ENCODE peak calls at places on chromosomes 11 and 22, in ten cellular contexts. C is activated CD4-positive, alpha-beta T cell treated with anti-CD3 and anti-CD28 coated beads for 48 hours; E is NB4; S is iris pigment epithelial cell; X is NCI-H2029 treated with DMSO at 0.1 percent for 48 hours; G is cerebellum; B is amniotic stem cell; J is aorta; F is cardiac muscle cell; Y is thoracic aorta. R is an unnamed sample.

GRCh38 chr11:78567209-78567608 is 7.5 kb downstream of the NARS2 start:
- DNase-seq in C (no peak), E (no peak), S (peak), X (no peak), G (no peak), B (no peak), J (no peak), F (no peak), Y (no peak), R (peak)

GRCh38 chr11:108199446-108200321 is 22.8 kb downstream of the NPAT start:
- DNase-seq in C (peak), E (peak), S (peak), X (no peak), G (no peak), B (no peak), J (no peak), F (no peak), Y (no peak), R (peak)

GRCh38 chr11:59247535-59248227 is 35.0 kb upstream of the MPEG1 start:
- DNase-seq in C (no peak), E (no peak), S (peak), X (no peak), G (no peak), B (no peak), J (no peak), F (no peak), Y (no peak), R (peak)

GRCh38 chr22:26648011-26648497 is 9.3 kb upstream of the MIAT start:
- DNase-seq in C (peak), E (no peak), S (no peak), X (peak), G (no peak), B (no peak), J (no peak), F (no peak), Y (no peak), R (no peak)

GRCh38 chr11:118901494-118902335 is 18.0 kb downstream of the CXCR5 start:
- DNase-seq in C (no peak), E (no peak), S (no peak), X (no peak), G (no peak), B (no peak), J (peak), F (no peak), Y (no peak), R (no peak)

GRCh38 chr22:28703436-28703835 is 23.8 kb upstream of the TTC28 start:
- DNase-seq in C (no peak), E (no peak), S (peak), X (no peak), G (no peak), B (no peak), J (no peak), F (no peak), Y (no peak), R (peak)

GRCh38 chr11:110801328-110801727 is 89.1 kb upstream of the ARHGAP20 start:
- DNase-seq in C (no peak), E (no peak), S (no peak), X (no peak), G (no peak), B (no peak), J (no peak), F (no peak), Y (no peak), R (no peak)

GRCh38 chr11:95262994-95263764 is 32.2 kb upstream of the SESN3 start:
- DNase-seq in C (no peak), E (peak), S (no peak), X (no peak), G (no peak), B (no peak), J (no peak), F (no peak), Y (no peak), R (no peak)

GRCh38 chr11:68025047-68025446 is 5.4 kb upstream of the NDUFS8 start:
- DNase-seq in C (no peak), E (peak), S (no peak), X (no peak), G (no peak), B (no peak), J (no peak), F (no peak), Y (no peak), R (no peak)

GRCh38 chr11:64459609-64460008 is 100.6 kb downstream of the RPS6KA4 start:
- DNase-seq in C (no peak), E (no peak), S (no peak), X (no peak), G (no peak), B (no peak), J (peak), F (no peak), Y (no peak), R (no peak)

GRCh38 chr11:107276057-107276456 is 181.6 kb downstream of the CWF19L2 start:
- DNase-seq in C (no peak), E (no peak), S (no peak), X (no peak), G (no peak), B (no peak), J (no peak), F (no peak), Y (no peak), R (no peak)

GRCh38 chr11:128739589-128739988 is 45.7 kb downstream of the FLI1 start:
- DNase-seq in C (no peak), E (no peak), S (no peak), X (no peak), G (no peak), B (no peak), J (no peak), F (no peak), Y (no peak), R (no peak)

GRCh38 chr11:93517041-93517440 is 26.1 kb downstream of the SMCO4 start:
- DNase-seq in C (no peak), E (no peak), S (no peak), X (no peak), G (no peak), B (no peak), J (no peak), F (no peak), Y (no peak), R (no peak)

GRCh38 chr11:120337896-120338840 is 2.0 kb downstream of the ARHGEF12 start:
- DNase-seq in C (no peak), E (no peak), S (peak), X (no peak), G (no peak), B (no peak), J (no peak), F (peak), Y (no peak), R (peak)

GRCh38 chr22:17781319-17782031 is 7.2 kb upstream of the BID start:
- DNase-seq in C (peak), E (peak), S (peak), X (no peak), G (peak), B (peak), J (no peak), F (no peak), Y (no peak), R (peak)

GRCh38 chr11:102244681-102245409 is 72.4 kb upstream of the BIRC3 start:
- DNase-seq in C (no peak), E (peak), S (peak), X (no peak), G (no peak), B (peak), J (no peak), F (no peak), Y (no peak), R (peak)

GRCh38 chr11:44057340-44057739 is 8.7 kb upstream of the ACCS start:
- DNase-seq in C (no peak), E (no peak), S (no peak), X (no peak), G (peak), B (no peak), J (no peak), F (no peak), Y (no peak), R (no peak)